ENCODE peak calls at places on chromosomes 13 and 19, in nine cellular contexts. L, O, A, U, Z, F, W, G and S are unnamed samples.

GRCh38 chr13:41193469-41193868 is 900 bp downstream of the KBTBD7 start:
- DNase-seq in L (no peak), O (no peak), A (no peak), U (no peak), Z (no peak), F (no peak), W (no peak), G (no peak), S (no peak)

GRCh38 chr19:55384576-55385235 is 614 bp upstream of the TMEM238 start:
- DNase-seq in L (no peak), O (no peak), A (no peak), U (peak), Z (no peak), F (no peak), W (peak), G (no peak), S (no peak)

GRCh38 chr19:57302020-57302465 is 18.2 kb upstream of the ZNF543 start:
- DNase-seq in L (no peak), O (no peak), A (no peak), U (no peak), Z (no peak), F (no peak), W (no peak), G (no peak), S (no peak)

GRCh38 chr13:50052478-50052877 is 37.2 kb downstream of the KCNRG start:
- DNase-seq in L (no peak), O (no peak), A (no peak), U (no peak), Z (no peak), F (no peak), W (no peak), G (no peak), S (no peak)

GRCh38 chr19:10808937-10809655 is 26.9 kb downstream of the TMED1 start:
- DNase-seq in L (peak), O (no peak), A (no peak), U (no peak), Z (peak), F (peak), W (no peak), G (no peak), S (peak)

GRCh38 chr19:35357867-35358573 is at the start of gene FFAR3:
- DNase-seq in L (no peak), O (no peak), A (no peak), U (peak), Z (no peak), F (no peak), W (no peak), G (no peak), S (peak)

GRCh38 chr19:55005684-55006488 is 32.2 kb downstream of the GP6 start:
- DNase-seq in L (peak), O (no peak), A (peak), U (peak), Z (peak), F (peak), W (peak), G (peak), S (peak)

GRCh38 chr19:3142292-3142670 is 6.4 kb downstream of the GNA15 start:
- DNase-seq in L (peak), O (peak), A (no peak), U (no peak), Z (peak), F (peak), W (no peak), G (no peak), S (no peak)

GRCh38 chr13:21319869-21320641 is 139.0 kb downstream of the ZDHHC20 start:
- DNase-seq in L (no peak), O (no peak), A (no peak), U (no peak), Z (no peak), F (no peak), W (no peak), G (no peak), S (no peak)

GRCh38 chr13:89982406-89983085 is 1364.9 kb upstream of the MIR17HG start:
- DNase-seq in L (peak), O (no peak), A (no peak), U (no peak), Z (no peak), F (no peak), W (no peak), G (no peak), S (peak)

GRCh38 chr19:42275517-42275916 is 6.5 kb downstream of the CIC start:
- DNase-seq in L (no peak), O (no peak), A (no peak), U (no peak), Z (no peak), F (no peak), W (no peak), G (no peak), S (no peak)

GRCh38 chr19:43664008-43664407 is 6.0 kb downstream of the PLAUR start:
- DNase-seq in L (no peak), O (no peak), A (peak), U (no peak), Z (no peak), F (no peak), W (no peak), G (no peak), S (no peak)

GRCh38 chr13:111187879-111188643 is 73.0 kb downstream of the ARHGEF7 start:
- DNase-seq in L (no peak), O (no peak), A (no peak), U (no peak), Z (no peak), F (no peak), W (no peak), G (no peak), S (no peak)

GRCh38 chr13:57629391-57629804 is 2.1 kb upstream of the PCDH17 start:
- DNase-seq in L (no peak), O (no peak), A (no peak), U (peak), Z (no peak), F (no peak), W (peak), G (no peak), S (no peak)

GRCh38 chr13:32056316-32056715 is 24.7 kb downstream of the FRY start:
- DNase-seq in L (no peak), O (no peak), A (no peak), U (no peak), Z (no peak), F (no peak), W (no peak), G (no peak), S (no peak)

GRCh38 chr19:37172368-37173366 is at the start of gene ZNF585A:
- DNase-seq in L (peak), O (peak), A (peak), U (peak), Z (peak), F (peak), W (peak), G (peak), S (peak)

GRCh38 chr19:49940482-49940791 is 11.1 kb upstream of the NUP62 start:
- DNase-seq in L (no peak), O (no peak), A (no peak), U (no peak), Z (no peak), F (no peak), W (no peak), G (no peak), S (no peak)

GRCh38 chr19:37594982-37595382 is 306 bp downstream of the ZNF540 start:
- DNase-seq in L (no peak), O (no peak), A (peak), U (no peak), Z (peak), F (no peak), W (no peak), G (no peak), S (peak)

GRCh38 chr13:97742084-97742483 is 211.4 kb upstream of the IPO5 start:
- DNase-seq in L (no peak), O (no peak), A (no peak), U (no peak), Z (no peak), F (no peak), W (no peak), G (no peak), S (no peak)

GRCh38 chr19:48405010-48405659 is 11.7 kb downstream of the GRIN2D start:
- DNase-seq in L (no peak), O (no peak), A (no peak), U (no peak), Z (no peak), F (no peak), W (no peak), G (no peak), S (no peak)

GRCh38 chr13:33728271-33729037 is 89.5 kb upstream of the RFC3 start:
- DNase-seq in L (peak), O (no peak), A (peak), U (no peak), Z (no peak), F (no peak), W (no peak), G (no peak), S (peak)

GRCh38 chr19:58479303-58479702 is 3.2 kb downstream of the ZNF446 start:
- DNase-seq in L (no peak), O (no peak), A (no peak), U (no peak), Z (no peak), F (no peak), W (no peak), G (no peak), S (no peak)

GRCh38 chr19:42233638-42234292 is 8.6 kb downstream of the GSK3A start:
- DNase-seq in L (no peak), O (no peak), A (no peak), U (no peak), Z (no peak), F (no peak), W (no peak), G (no peak), S (no peak)

GRCh38 chr19:32624410-32624809 is 43.4 kb downstream of the PDCD5 start:
- DNase-seq in L (no peak), O (no peak), A (no peak), U (no peak), Z (no peak), F (no peak), W (no peak), G (no peak), S (no peak)

GRCh38 chr13:95035311-95036109 is 265.7 kb downstream of the ABCC4 start:
- DNase-seq in L (no peak), O (no peak), A (no peak), U (no peak), Z (no peak), F (no peak), W (no peak), G (no peak), S (no peak)

GRCh38 chr19:16326401-16327130 is 1.9 kb downstream of the KLF2 start:
- DNase-seq in L (no peak), O (no peak), A (no peak), U (peak), Z (no peak), F (no peak), W (no peak), G (no peak), S (no peak)

GRCh38 chr19:28881616-28882015 is 331.3 kb downstream of the UQCRFS1 start:
- DNase-seq in L (no peak), O (no peak), A (no peak), U (no peak), Z (no peak), F (no peak), W (no peak), G (no peak), S (no peak)

GRCh38 chr13:110560606-110561334 is 752 bp downstream of the RAB20 start:
- DNase-seq in L (no peak), O (no peak), A (no peak), U (peak), Z (no peak), F (no peak), W (peak), G (peak), S (peak)

GRCh38 chr13:43383488-43384165 is 360.2 kb downstream of the DNAJC15 start:
- DNase-seq in L (no peak), O (no peak), A (no peak), U (no peak), Z (no peak), F (no peak), W (no peak), G (no peak), S (no peak)

GRCh38 chr13:65909501-65909900 is 1320.6 kb downstream of the PCDH9 start:
- DNase-seq in L (no peak), O (no peak), A (no peak), U (no peak), Z (no peak), F (no peak), W (no peak), G (no peak), S (no peak)

GRCh38 chr13:35165205-35165604 is 223.1 kb downstream of the NBEA start:
- DNase-seq in L (no peak), O (no peak), A (no peak), U (peak), Z (no peak), F (no peak), W (no peak), G (no peak), S (no peak)

GRCh38 chr13:35162420-35162819 is 220.3 kb downstream of the NBEA start:
- DNase-seq in L (no peak), O (no peak), A (no peak), U (no peak), Z (no peak), F (no peak), W (no peak), G (no peak), S (no peak)

GRCh38 chr13:35163674-35164073 is 221.6 kb downstream of the NBEA start:
- DNase-seq in L (no peak), O (no peak), A (no peak), U (no peak), Z (no peak), F (no peak), W (no peak), G (no peak), S (no peak)

GRCh38 chr13:35160921-35161320 is 218.9 kb downstream of the NBEA start:
- DNase-seq in L (no peak), O (no peak), A (no peak), U (no peak), Z (no peak), F (no peak), W (no peak), G (no peak), S (no peak)

GRCh38 chr13:35164324-35164932 is 222.4 kb downstream of the NBEA start:
- DNase-seq in L (peak), O (no peak), A (peak), U (peak), Z (peak), F (peak), W (peak), G (peak), S (peak)
- TF ChIP-seq REST in L (no peak), O (no peak), A (no peak), U (no peak), Z (no peak), F (no peak), W (no peak), G (no peak), S (no peak)

GRCh38 chr13:46901721-46902120 is 4.9 kb upstream of the HTR2A start:
- DNase-seq in L (no peak), O (no peak), A (no peak), U (no peak), Z (no peak), F (no peak), W (no peak), G (no peak), S (no peak)

GRCh38 chr13:46908511-46908910 is 11.7 kb upstream of the HTR2A start:
- DNase-seq in L (no peak), O (no peak), A (no peak), U (no peak), Z (no peak), F (no peak), W (no peak), G (no peak), S (no peak)

GRCh38 chr13:46903748-46904147 is 6.9 kb upstream of the HTR2A start:
- DNase-seq in L (no peak), O (no peak), A (no peak), U (no peak), Z (no peak), F (no peak), W (no peak), G (no peak), S (no peak)

GRCh38 chr13:46906440-46906839 is 9.6 kb upstream of the HTR2A start:
- DNase-seq in L (no peak), O (no peak), A (no peak), U (no peak), Z (no peak), F (no peak), W (no peak), G (no peak), S (no peak)

DNA sequence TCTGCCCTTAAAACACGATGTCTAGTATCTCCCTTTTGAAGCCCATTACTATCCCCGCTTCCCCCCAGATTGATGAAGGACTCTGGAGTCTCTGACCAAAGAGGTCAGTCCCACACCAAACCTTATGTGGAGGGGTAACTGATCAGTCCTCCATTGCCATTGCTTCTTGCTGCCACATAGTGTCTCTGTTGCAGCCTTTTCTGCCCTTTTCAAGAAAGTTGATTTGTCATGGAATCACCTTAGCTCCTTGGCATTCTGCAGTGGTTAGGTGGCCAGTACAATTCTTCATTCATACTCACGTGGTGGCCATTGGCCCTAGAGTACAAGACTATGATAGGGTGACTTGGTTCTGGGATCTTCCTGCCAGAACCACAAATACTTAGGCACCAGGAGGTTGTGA is 8.4 kb upstream of the HTR2A start:
- DNase-seq in L (peak), O (no peak), A (no peak), U (peak), Z (no peak), F (no peak), W (no peak), G (no peak), S (no peak)
- TF ChIP-seq CTCF in L (no peak), O (peak), A (peak), U (peak), Z (peak), F (no peak), W (peak), G (no peak), S (no peak)

GRCh38 chr13:77492982-77493381 is 42.5 kb upstream of the SCEL start:
- DNase-seq in L (peak), O (no peak), A (no peak), U (no peak), Z (no peak), F (peak), W (peak), G (peak), S (no peak)
- TF ChIP-seq REST in L (no peak), O (no peak), A (no peak), U (no peak), Z (no peak), F (no peak), W (no peak), G (no peak), S (no peak)

GRCh38 chr19:533485-534058 is 2.0 kb downstream of the CDC34 start:
- DNase-seq in L (no peak), O (no peak), A (no peak), U (no peak), Z (peak), F (no peak), W (no peak), G (no peak), S (no peak)

GRCh38 chr19:531009-531752 is 379 bp upstream of the CDC34 start:
- DNase-seq in L (peak), O (no peak), A (no peak), U (peak), Z (peak), F (peak), W (peak), G (peak), S (peak)

GRCh38 chr19:532578-533484 is 1.3 kb downstream of the CDC34 start:
- DNase-seq in L (peak), O (no peak), A (no peak), U (peak), Z (peak), F (peak), W (peak), G (peak), S (peak)

GRCh38 chr19:531753-532571 is at the start of gene CDC34:
- DNase-seq in L (no peak), O (no peak), A (no peak), U (no peak), Z (peak), F (no peak), W (peak), G (no peak), S (no peak)

DNA sequence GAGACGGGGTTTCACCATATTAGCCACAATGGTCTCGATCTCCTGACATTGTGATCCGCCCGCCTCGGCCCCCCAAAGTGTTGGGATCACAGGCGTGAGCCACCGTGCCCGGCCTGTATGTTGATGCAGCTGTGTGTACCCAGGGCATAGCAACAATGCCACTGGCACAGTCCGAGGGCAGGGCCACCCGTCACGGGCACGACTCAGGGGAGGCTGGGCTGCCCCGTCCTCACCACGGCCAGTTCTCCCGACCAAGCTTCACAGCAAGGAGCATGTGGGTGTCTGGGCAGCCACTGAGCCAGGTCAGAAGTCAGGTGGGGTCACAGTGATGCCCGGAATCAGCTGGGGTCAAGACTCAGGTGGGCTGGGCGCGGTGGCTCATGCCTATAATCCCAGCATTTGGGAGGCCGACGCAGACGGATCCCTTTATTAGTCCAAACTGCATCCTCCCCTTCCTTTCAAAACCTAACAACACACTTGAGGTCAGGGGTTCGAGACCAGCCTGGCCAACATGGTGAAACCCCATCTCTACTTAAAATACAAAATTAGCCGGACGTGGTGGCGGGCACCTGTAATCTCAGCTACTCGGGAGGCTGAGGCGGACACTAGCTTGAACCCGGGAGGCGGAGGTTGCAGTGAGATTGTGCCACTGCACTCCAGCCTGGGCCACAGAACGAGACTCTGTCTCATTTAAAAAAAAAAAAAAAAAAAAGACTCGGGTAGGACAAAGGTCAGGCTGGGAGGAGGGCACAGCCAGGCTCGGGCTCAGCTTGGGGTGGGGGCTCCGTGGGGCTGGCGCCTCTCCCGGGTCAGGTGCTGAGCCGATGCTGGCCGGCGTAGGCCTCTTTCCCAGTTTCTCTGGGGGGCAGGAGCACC is 1.2 kb upstream of the CDC34 start:
- DNase-seq in L (no peak), O (no peak), A (no peak), U (no peak), Z (no peak), F (no peak), W (no peak), G (no peak), S (no peak)
- TF ChIP-seq CTCF in L (no peak), O (no peak), A (no peak), U (no peak), Z (no peak), F (no peak), W (no peak), G (no peak), S (no peak)

GRCh38 chr13:52162279-52163101 is 3.1 kb upstream of the NEK3 start:
- DNase-seq in L (no peak), O (no peak), A (no peak), U (no peak), Z (no peak), F (peak), W (no peak), G (peak), S (no peak)

GRCh38 chr13:52159159-52159982 is at the start of gene NEK3:
- DNase-seq in L (peak), O (peak), A (no peak), U (peak), Z (peak), F (peak), W (peak), G (peak), S (peak)

GRCh38 chr13:52161193-52161646 is 1.8 kb upstream of the NEK3 start:
- DNase-seq in L (no peak), O (no peak), A (no peak), U (no peak), Z (no peak), F (no peak), W (no peak), G (peak), S (no peak)

GRCh38 chr13:52158629-52159158 is 703 bp downstream of the NEK3 start:
- DNase-seq in L (peak), O (no peak), A (peak), U (peak), Z (peak), F (no peak), W (peak), G (no peak), S (peak)

DNA sequence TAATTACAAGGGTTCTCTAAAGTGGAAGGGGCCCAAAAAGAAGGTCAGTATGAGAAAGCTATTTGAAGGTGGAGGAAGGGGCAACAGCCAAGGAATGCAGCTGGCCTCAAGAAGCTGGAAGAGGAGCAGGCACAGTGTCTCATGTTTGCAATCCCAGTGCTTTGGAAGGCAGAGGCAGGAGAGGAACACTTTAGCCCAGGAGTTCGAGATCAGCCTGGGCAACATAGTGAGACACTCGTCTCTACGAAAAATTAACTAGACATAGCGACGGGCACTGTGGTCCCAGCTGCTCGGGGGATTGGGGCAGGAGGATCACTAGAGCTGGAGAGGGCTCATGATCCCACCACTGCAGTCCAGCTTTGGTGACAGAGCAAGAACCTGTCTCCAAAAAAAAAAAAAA is 656 bp upstream of the NEK3 start:
- DNase-seq in L (no peak), O (no peak), A (no peak), U (no peak), Z (no peak), F (no peak), W (no peak), G (no peak), S (no peak)
- TF ChIP-seq REST in L (no peak), O (no peak), A (no peak), U (no peak), Z (no peak), F (no peak), W (no peak), G (no peak), S (no peak)